ENCODE peak calls at places on chromosomes 11 and 22, in six cellular contexts. M, W, Z, B, D and O are unnamed samples.

GRCh38 chr11:134331565-134332188 is at the start of gene GLB1L2:
- DNase-seq in M (peak; percentile 86), W (peak; percentile 41), Z (no peak), B (peak; percentile 79), D (peak; percentile 69), O (peak; percentile 39)

GRCh38 chr11:46845440-46845739 is 690 bp downstream of the CKAP5 start:
- DNase-seq in M (no peak), W (no peak), Z (no peak), B (no peak), D (no peak), O (no peak)

GRCh38 chr11:119362741-119363080 is 16.2 kb upstream of the MFRP start:
- DNase-seq in M (no peak), W (no peak), Z (no peak), B (no peak), D (no peak), O (no peak)

GRCh38 chr11:59669611-59670009 is 773 bp upstream of the PATL1 start:
- DNase-seq in M (peak; percentile 41), W (peak; percentile 25), Z (peak; percentile 28), B (no peak), D (no peak), O (peak; percentile 46)

GRCh38 chr11:5369793-5370192 is 13.8 kb upstream of the OR51M1 start:
- DNase-seq in M (no peak), W (no peak), Z (no peak), B (no peak), D (no peak), O (no peak)

GRCh38 chr22:37681556-37682049 is 4.5 kb upstream of the NOL12 start:
- DNase-seq in M (peak; percentile 87), W (peak; percentile 34), Z (peak; percentile 60), B (peak; percentile 82), D (peak; percentile 43), O (no peak)

GRCh38 chr22:28329582-28330073 is 350.0 kb downstream of the TTC28 start:
- DNase-seq in M (no peak), W (no peak), Z (no peak), B (no peak), D (no peak), O (no peak)

GRCh38 chr11:7512525-7513209 is 1.1 kb upstream of the PPFIBP2 start:
- DNase-seq in M (peak; percentile 82), W (no peak), Z (no peak), B (peak; percentile 42), D (no peak), O (no peak)

GRCh38 chr11:71395010-71395560 is 53.1 kb downstream of the DHCR7 start:
- DNase-seq in M (no peak), W (no peak), Z (no peak), B (no peak), D (no peak), O (no peak)

GRCh38 chr22:17077255-17077654 is 7.5 kb upstream of the IL17RA start:
- DNase-seq in M (no peak), W (no peak), Z (no peak), B (peak; percentile 89), D (no peak), O (no peak)

GRCh38 chr11:77038825-77039326 is 4.7 kb downstream of the B3GNT6 start:
- DNase-seq in M (no peak), W (no peak), Z (no peak), B (peak; percentile 52), D (no peak), O (no peak)